ENCODE peak calls at places on chromosome 20, in six cellular contexts. One of them, this sample, is unnamed.

GRCh38 chr20:63692436-63693078 is 3.9 kb upstream of the TNFRSF6B start:
- DNase-seq in RKO: no peak
- DNase-seq in NCI-H1092: no peak
- DNase-seq in heart left ventricle: peak; percentile 58
- DNase-seq in AG20443: peak; percentile 59
- DNase-seq in T-helper 9 cell: no peak
- DNase-seq in this sample: no peak

GRCh38 chr20:54133434-54134427 is 40.1 kb downstream of the CYP24A1 start:
- DNase-seq in RKO: no peak
- DNase-seq in NCI-H1092: no peak
- DNase-seq in heart left ventricle: no peak
- DNase-seq in AG20443: no peak
- DNase-seq in T-helper 9 cell: no peak
- DNase-seq in this sample: peak; percentile 11

GRCh38 chr20:51715873-51716215 is 52.3 kb downstream of the ATP9A start:
- DNase-seq in RKO: no peak
- DNase-seq in NCI-H1092: no peak
- DNase-seq in heart left ventricle: no peak
- DNase-seq in AG20443: no peak
- DNase-seq in T-helper 9 cell: no peak
- DNase-seq in this sample: no peak

GRCh38 chr20:58205850-58206249 is 22.6 kb downstream of the ANKRD60 start:
- DNase-seq in RKO: no peak
- DNase-seq in NCI-H1092: no peak
- DNase-seq in heart left ventricle: no peak
- DNase-seq in AG20443: no peak
- DNase-seq in T-helper 9 cell: no peak
- DNase-seq in this sample: no peak

GRCh38 chr20:36399147-36399968 is 93.2 kb downstream of the DLGAP4 start:
- DNase-seq in RKO: peak; percentile 74
- DNase-seq in NCI-H1092: peak; percentile 1
- DNase-seq in heart left ventricle: no peak
- DNase-seq in AG20443: peak; percentile 45
- DNase-seq in T-helper 9 cell: peak; percentile 9
- DNase-seq in this sample: peak; percentile 31

GRCh38 chr20:34085544-34086040 is 26.5 kb downstream of the EIF2S2 start:
- DNase-seq in RKO: no peak
- DNase-seq in NCI-H1092: no peak
- DNase-seq in heart left ventricle: no peak
- DNase-seq in AG20443: no peak
- DNase-seq in T-helper 9 cell: no peak
- DNase-seq in this sample: no peak

GRCh38 chr20:58547527-58548475 is 32.6 kb upstream of the APCDD1L start:
- DNase-seq in RKO: no peak
- DNase-seq in NCI-H1092: no peak
- DNase-seq in heart left ventricle: no peak
- DNase-seq in AG20443: peak; percentile 14
- DNase-seq in T-helper 9 cell: no peak
- DNase-seq in this sample: no peak

GRCh38 chr20:16761305-16761829 is 13.2 kb downstream of the OTOR start:
- DNase-seq in RKO: peak; percentile 81
- DNase-seq in NCI-H1092: peak; percentile 72
- DNase-seq in heart left ventricle: no peak
- DNase-seq in AG20443: peak; percentile 77
- DNase-seq in T-helper 9 cell: peak; percentile 21
- DNase-seq in this sample: peak; percentile 66

GRCh38 chr20:14717124-14718004 is 380.0 kb upstream of the FLRT3 start:
- DNase-seq in RKO: no peak
- DNase-seq in NCI-H1092: no peak
- DNase-seq in heart left ventricle: no peak
- DNase-seq in AG20443: no peak
- DNase-seq in T-helper 9 cell: no peak
- DNase-seq in this sample: no peak